ENCODE peak calls at places on chromosomes 6 and 20, in seven cellular contexts. Y is right atrium auricular region, B is testis, F is adrenal gland, E is SJSA1, U is cardiac muscle cell, Z is fibroblast of the aortic adventitia. O is an unnamed sample.
A peak's percentile ranks its signal among the peaks of the same experiment; 100 is the strongest.

GRCh38 chr6:52063584-52064400 is 23.6 kb downstream of the PKHD1 start:
- DNase-seq in Y (no peak), B (peak; percentile 36), F (peak; percentile 41), E (no peak), U (peak; percentile 46), Z (peak; percentile 34), O (peak; percentile 65)

GRCh38 chr6:87139236-87139635 is 16.1 kb upstream of the ZNF292 start:
- DNase-seq in Y (no peak), B (no peak), F (no peak), E (no peak), U (peak; percentile 61), Z (peak; percentile 77), O (peak; percentile 24)

GRCh38 chr6:114055319-114055718 is 84.4 kb upstream of the HDAC2 start:
- DNase-seq in Y (no peak), B (no peak), F (no peak), E (no peak), U (no peak), Z (no peak), O (no peak)

GRCh38 chr20:34927736-34928135 is 27.9 kb downstream of the GSS start:
- DNase-seq in Y (no peak), B (no peak), F (no peak), E (no peak), U (no peak), Z (no peak), O (no peak)

GRCh38 chr6:9412951-9413559 is 977.7 kb upstream of the SLC35B3 start:
- DNase-seq in Y (no peak), B (peak; percentile 52), F (peak; percentile 36), E (no peak), U (peak; percentile 12), Z (peak; percentile 11), O (peak; percentile 31)

GRCh38 chr6:90533615-90534336 is 53.1 kb downstream of the MAP3K7 start:
- DNase-seq in Y (no peak), B (no peak), F (no peak), E (no peak), U (no peak), Z (no peak), O (no peak)

GRCh38 chr20:7585126-7585679 is 355.1 kb downstream of the HAO1 start:
- DNase-seq in Y (no peak), B (no peak), F (no peak), E (no peak), U (peak; percentile 2), Z (peak; percentile 34), O (no peak)

GRCh38 chr6:158911746-158912158 is 88.2 kb downstream of the RSPH3 start:
- DNase-seq in Y (no peak), B (no peak), F (no peak), E (no peak), U (no peak), Z (no peak), O (no peak)

GRCh38 chr20:23966298-23966697 is 22.3 kb downstream of the GGTLC1 start:
- DNase-seq in Y (no peak), B (no peak), F (no peak), E (no peak), U (no peak), Z (no peak), O (no peak)

DNA sequence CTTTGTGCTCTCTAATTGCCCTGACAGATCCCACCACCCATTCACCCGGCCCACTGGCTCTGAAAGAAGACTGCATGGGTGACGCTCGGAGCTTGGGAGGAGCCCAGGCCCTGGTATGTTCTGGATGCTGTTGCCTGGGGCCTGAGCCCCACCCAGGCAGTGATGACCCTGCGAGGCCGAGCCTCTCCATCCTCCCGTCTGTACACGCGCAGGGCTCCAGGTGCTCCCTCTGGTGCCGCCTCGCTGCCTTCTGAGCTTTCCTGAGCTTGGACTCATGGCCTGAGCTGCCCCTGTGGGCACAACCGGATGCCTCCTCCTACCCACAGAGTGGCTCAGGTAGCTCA is 61.2 kb downstream of the STK35 start:
- DNase-seq in Y (no peak), B (no peak), F (no peak), E (no peak), U (no peak), Z (no peak), O (no peak)
- H3K4me3 ChIP-seq in Y (no peak overlapping the region), B (no peak overlapping the region), F (no peak overlapping the region), E (no peak overlapping the region), U (no peak overlapping the region), Z (no peak overlapping the region), O (no peak overlapping the region)

GRCh38 chr6:7315684-7316366 is 2.8 kb upstream of the SSR1 start:
- DNase-seq in Y (no peak), B (peak; percentile 69), F (no peak), E (no peak), U (no peak), Z (no peak), O (no peak)

GRCh38 chr6:7312616-7313504 is at the start of gene SSR1:
- DNase-seq in Y (peak; percentile 97), B (peak; percentile 98), F (peak; percentile 98), E (peak; percentile 97), U (peak; percentile 98), Z (peak; percentile 93), O (peak; percentile 98)

GRCh38 chr6:7314414-7314813 is 1.4 kb upstream of the SSR1 start:
- DNase-seq in Y (no peak), B (no peak), F (no peak), E (no peak), U (no peak), Z (no peak), O (no peak)

GRCh38 chr6:7311920-7312615 is 931 bp downstream of the SSR1 start:
- DNase-seq in Y (no peak), B (no peak), F (no peak), E (no peak), U (no peak), Z (peak; percentile 5), O (no peak)

DNA sequence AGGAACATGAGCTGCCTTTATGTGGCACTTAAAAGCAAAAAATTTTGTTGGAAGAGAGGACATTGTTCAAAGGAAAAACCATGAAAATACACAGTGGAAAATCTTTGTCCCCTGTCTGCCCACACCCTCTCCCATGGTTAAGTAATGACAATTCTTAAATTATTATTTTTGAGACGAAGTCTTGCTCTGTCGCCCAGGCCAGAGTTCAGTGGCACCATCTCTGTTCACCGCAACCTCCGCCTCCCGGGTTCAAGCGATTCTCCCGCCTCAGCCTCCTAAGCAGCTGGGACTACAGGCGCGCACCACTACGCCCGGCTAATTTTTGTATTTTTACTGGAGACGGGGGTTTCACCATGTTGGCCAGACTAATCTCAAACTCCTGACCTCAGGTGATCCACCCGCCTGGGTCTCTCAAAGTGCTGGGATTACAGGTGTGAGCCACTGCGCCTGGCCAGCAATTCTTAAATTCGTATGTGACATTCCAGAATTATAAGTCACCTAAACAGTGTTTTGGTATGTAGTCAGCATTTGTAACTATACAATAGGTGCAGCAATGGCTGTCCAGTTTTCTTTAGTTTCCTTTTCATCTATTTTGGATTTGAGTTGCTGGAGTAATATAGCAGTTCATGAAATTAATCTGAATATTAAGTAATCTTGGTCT is 636 bp upstream of the SSR1 start:
- DNase-seq in Y (no peak), B (no peak), F (no peak), E (no peak), U (no peak), Z (no peak), O (no peak)
- H3K4me3 ChIP-seq in Y (peak overlapping the region; percentile 99), B (peak overlapping the region; percentile 95), F (no peak overlapping the region), E (peak overlapping the region; percentile 80), U (peak overlapping the region; percentile 86), Z (peak overlapping the region; percentile 98), O (peak overlapping the region; percentile 96)

GRCh38 chr6:30074331-30075093 is 1.1 kb downstream of the RNF39 start:
- DNase-seq in Y (no peak), B (peak; percentile 58), F (no peak), E (no peak), U (no peak), Z (no peak), O (no peak)

GRCh38 chr6:30075094-30075986 is at the start of gene RNF39:
- DNase-seq in Y (no peak), B (peak; percentile 67), F (no peak), E (no peak), U (peak; percentile 16), Z (no peak), O (no peak)

GRCh38 chr6:30075987-30076311 is 380 bp upstream of the RNF39 start:
- DNase-seq in Y (no peak), B (no peak), F (no peak), E (no peak), U (no peak), Z (no peak), O (no peak)

GRCh38 chr6:30077218-30077617 is 1.6 kb upstream of the RNF39 start:
- DNase-seq in Y (no peak), B (no peak), F (no peak), E (no peak), U (no peak), Z (no peak), O (no peak)

DNA sequence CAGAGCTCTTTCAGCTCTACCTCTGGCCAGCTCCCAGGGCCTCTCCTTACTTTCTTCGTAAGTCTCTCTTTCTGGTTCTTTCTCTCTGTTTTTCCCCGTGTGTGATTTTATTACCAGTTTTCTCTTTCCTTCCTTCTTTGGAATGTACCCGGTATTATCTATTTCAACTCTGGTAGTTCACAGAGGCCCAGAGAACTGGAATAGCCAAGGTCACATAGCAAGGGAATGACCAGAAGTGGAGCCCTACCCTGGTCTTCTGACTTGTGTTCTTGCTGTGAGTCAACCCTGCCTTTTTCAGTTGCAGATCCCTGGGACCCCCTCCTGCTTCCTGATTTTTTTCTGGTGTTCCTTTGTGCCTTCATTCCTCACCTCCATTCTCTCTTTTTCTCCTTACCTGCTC is 764 bp upstream of the RNF39 start:
- DNase-seq in Y (no peak), B (peak; percentile 62), F (peak; percentile 66), E (no peak), U (no peak), Z (no peak), O (no peak)
- H3K4me3 ChIP-seq in Y (no peak overlapping the region), B (peak overlapping the region; percentile 71), F (no peak overlapping the region), E (no peak overlapping the region), U (no peak overlapping the region), Z (no peak overlapping the region), O (no peak overlapping the region)

GRCh38 chr20:49982346-49983122 is at the start of gene SNAI1:
- DNase-seq in Y (peak; percentile 82), B (peak; percentile 85), F (peak; percentile 85), E (peak; percentile 83), U (peak; percentile 89), Z (peak; percentile 80), O (peak; percentile 93)

GRCh38 chr20:49985157-49985556 is 2.4 kb downstream of the SNAI1 start:
- DNase-seq in Y (no peak), B (no peak), F (no peak), E (no peak), U (no peak), Z (no peak), O (no peak)

GRCh38 chr20:49984426-49985153 is 1.8 kb downstream of the SNAI1 start:
- DNase-seq in Y (no peak), B (no peak), F (no peak), E (no peak), U (no peak), Z (no peak), O (no peak)

GRCh38 chr20:49983123-49983847 is 505 bp downstream of the SNAI1 start:
- DNase-seq in Y (no peak), B (no peak), F (no peak), E (no peak), U (no peak), Z (no peak), O (no peak)

DNA sequence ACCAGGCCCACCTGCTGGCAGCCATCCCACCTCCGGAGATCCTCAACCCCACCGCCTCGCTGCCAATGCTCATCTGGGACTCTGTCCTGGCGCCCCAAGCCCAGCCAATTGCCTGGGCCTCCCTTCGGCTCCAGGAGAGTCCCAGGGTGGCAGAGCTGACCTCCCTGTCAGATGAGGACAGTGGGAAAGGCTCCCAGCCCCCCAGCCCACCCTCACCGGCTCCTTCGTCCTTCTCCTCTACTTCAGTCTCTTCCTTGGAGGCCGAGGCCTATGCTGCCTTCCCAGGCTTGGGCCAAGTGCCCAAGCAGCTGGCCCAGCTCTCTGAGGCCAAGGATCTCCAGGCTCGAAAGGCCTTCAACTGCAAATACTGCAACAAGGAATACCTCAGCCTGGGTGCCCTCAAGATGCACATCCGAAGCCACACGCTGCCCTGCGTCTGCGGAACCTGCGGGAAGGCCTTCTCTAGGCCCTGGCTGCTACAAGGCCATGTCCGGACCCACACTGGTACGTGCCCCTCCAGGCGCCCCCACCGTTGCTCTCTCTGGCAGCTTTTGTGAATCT is 1.1 kb downstream of the SNAI1 start:
- DNase-seq in Y (no peak), B (peak; percentile 37), F (no peak), E (no peak), U (peak; percentile 68), Z (peak; percentile 66), O (no peak)
- H3K4me3 ChIP-seq in Y (peak overlapping the region; percentile 62), B (peak overlapping the region; percentile 61), F (no peak overlapping the region), E (peak overlapping the region; percentile 88), U (peak overlapping the region; percentile 62), Z (peak overlapping the region; percentile 98), O (peak overlapping the region; percentile 93)

O was measured in BE2C.